ENCODE peak calls at places on chromosomes 6 and 20, in seven cellular contexts. F is aorta; E is heart right ventricle; C is sciatic nerve; J is stimulated activated naive CD8-positive, alpha-beta T cell treated with anti-CD3 and anti-CD28 coated beads, Interleukin-15, amount 100 ng/mL, for 72 hours; V is Right ventricle myocardium superior; P is activated T-cell treated with anti-CD3 and anti-CD28 coated beads, Interleukin-2, amount 50 U/mL, for 72 hours. H is an unnamed sample.

GRCh38 chr6:141618180-141618581 is 514.5 kb upstream of the GJE1 start:
- ATAC-seq in J (no peak), E (no peak), P (no peak), F (no peak), V (no peak), C (no peak), H (no peak)

GRCh38 chr6:35295521-35296315 is 1.9 kb upstream of the DEF6 start:
- ATAC-seq in P (no peak), J (no peak), F (no peak), C (no peak), V (peak; percentile 37), E (peak; percentile 4), H (no peak)

GRCh38 chr6:6713660-6714446 is 125.3 kb downstream of the LY86 start:
- ATAC-seq in V (peak; percentile 39), J (no peak), C (peak; percentile 67), P (no peak), E (peak; percentile 32), F (no peak), H (no peak)

GRCh38 chr6:108236791-108237190 is 24.0 kb downstream of the SNX3 start:
- ATAC-seq in V (no peak), E (no peak), J (no peak), P (no peak), C (no peak), F (no peak), H (no peak)

GRCh38 chr6:30828027-30828962 is 56.0 kb upstream of the DDR1 start:
- ATAC-seq in F (peak; percentile 96), J (peak; percentile 85), V (peak; percentile 96), C (peak; percentile 95), E (peak; percentile 92), P (peak; percentile 79), H (peak; percentile 87)

GRCh38 chr6:166487148-166487547 is 99.3 kb downstream of the RAMACL start:
- ATAC-seq in J (no peak), E (no peak), F (no peak), C (no peak), P (no peak), V (no peak), H (no peak)

GRCh38 chr6:117423754-117424153 is 2.0 kb downstream of the ROS1 start:
- ATAC-seq in V (peak; percentile 96), E (peak; percentile 95), F (no peak), J (no peak), P (no peak), C (no peak), H (no peak)

GRCh38 chr20:64269604-64270411 is 14.3 kb downstream of the PCMTD2 start:
- ATAC-seq in P (no peak), F (no peak), E (peak; percentile 32), J (peak; percentile 74), V (no peak), C (no peak), H (peak; percentile 55)

GRCh38 chr6:112087916-112088315 is 525 bp downstream of the FAM229B start:
- ATAC-seq in C (no peak), P (no peak), J (no peak), F (no peak), V (no peak), E (no peak), H (no peak)